ENCODE peak calls at places on chromosomes 13 and 19, in four cellular contexts. B, Y, A and U are unnamed samples.

GRCh38 chr13:97395437-97396136 is 38.4 kb upstream of the RAP2A start:
- DNase-seq in B (peak; percentile 52), Y (peak; percentile 9), A (no peak), U (peak; percentile 50)

GRCh38 chr13:106373989-106374572 is 161.4 kb downstream of the EFNB2 start:
- DNase-seq in B (peak; percentile 80), Y (no peak), A (no peak), U (peak; percentile 77)

GRCh38 chr13:20193142-20193923 is 595 bp upstream of the GJB2 start:
- DNase-seq in B (peak; percentile 12), Y (no peak), A (no peak), U (no peak)

GRCh38 chr13:30020726-30021312 is 170.4 kb upstream of the UBL3 start:
- DNase-seq in B (peak; percentile 23), Y (no peak), A (no peak), U (no peak)

GRCh38 chr19:14434157-14434501 is 1.0 kb downstream of the PKN1 start:
- DNase-seq in B (no peak), Y (no peak), A (no peak), U (no peak)

GRCh38 chr13:46104868-46105267 is at the start of gene CPB2:
- DNase-seq in B (no peak), Y (no peak), A (no peak), U (no peak)

GRCh38 chr19:55454787-55455243 is 6.6 kb downstream of the ISOC2 start:
- DNase-seq in B (no peak), Y (peak; percentile 92), A (no peak), U (peak; percentile 54)

GRCh38 chr13:50124536-50125305 is 109.5 kb downstream of the KCNRG start:
- DNase-seq in B (peak; percentile 55), Y (peak; percentile 88), A (peak; percentile 93), U (peak; percentile 57)

GRCh38 chr19:42216653-42217521 is 590 bp downstream of the DEDD2 start:
- DNase-seq in B (peak; percentile 22), Y (peak; percentile 66), A (no peak), U (peak; percentile 24)

GRCh38 chr13:67763984-67764383 is 533.8 kb upstream of the PCDH9 start:
- DNase-seq in B (no peak), Y (no peak), A (no peak), U (no peak)

GRCh38 chr19:920051-920857 is 3.1 kb downstream of the KISS1R start:
- DNase-seq in B (peak; percentile 17), Y (no peak), A (no peak), U (peak; percentile 30)

GRCh38 chr19:55486971-55487883 is 1.0 kb upstream of the SSC5D start:
- DNase-seq in B (peak; percentile 96), Y (peak; percentile 66), A (peak; percentile 74), U (peak; percentile 93)

GRCh38 chr13:46321494-46322225 is 65.4 kb downstream of the RUBCNL start:
- DNase-seq in B (peak; percentile 82), Y (peak; percentile 26), A (peak; percentile 61), U (peak; percentile 79)

GRCh38 chr13:26538363-26539317 is 18.8 kb upstream of the WASF3 start:
- DNase-seq in B (peak; percentile 11), Y (no peak), A (no peak), U (peak; percentile 27)

GRCh38 chr19:58538257-58539168 is 5.4 kb upstream of the TRIM28 start:
- DNase-seq in B (no peak), Y (no peak), A (no peak), U (peak; percentile 42)

GRCh38 chr13:107680115-107680514 is 535.2 kb downstream of the LIG4 start:
- DNase-seq in B (no peak), Y (no peak), A (no peak), U (no peak)

GRCh38 chr13:110062077-110062776 is 244.7 kb downstream of the COL4A1 start:
- DNase-seq in B (peak; percentile 9), Y (no peak), A (no peak), U (no peak)

GRCh38 chr19:9883231-9883758 is 48.2 kb downstream of the PIN1 start:
- DNase-seq in B (no peak), Y (no peak), A (no peak), U (no peak)

GRCh38 chr13:114162533-114162922 is 16.5 kb upstream of the CFAP97D2 start:
- DNase-seq in B (no peak), Y (no peak), A (no peak), U (no peak)

GRCh38 chr13:111866731-111867245 is 200.2 kb upstream of the SOX1 start:
- DNase-seq in B (no peak), Y (no peak), A (no peak), U (no peak)

GRCh38 chr19:15595069-15595468 is 19.9 kb upstream of the CYP4F8 start:
- DNase-seq in B (no peak), Y (no peak), A (no peak), U (no peak)

GRCh38 chr13:53788286-53788685 is 759.7 kb downstream of the OLFM4 start:
- DNase-seq in B (no peak), Y (no peak), A (no peak), U (no peak)

GRCh38 chr19:38203197-38203596 is 20.8 kb downstream of the DPF1 start:
- DNase-seq in B (no peak), Y (no peak), A (no peak), U (no peak)

GRCh38 chr19:14000691-14001365 is 5.3 kb downstream of the RFX1 start:
- DNase-seq in B (no peak), Y (no peak), A (no peak), U (no peak)

GRCh38 chr13:24606486-24607170 is 73.6 kb upstream of the ATP12A start:
- DNase-seq in B (no peak), Y (no peak), A (no peak), U (no peak)

GRCh38 chr13:109700176-109700575 is 86.2 kb downstream of the IRS2 start:
- DNase-seq in B (peak; percentile 24), Y (no peak), A (peak; percentile 48), U (peak; percentile 90)

GRCh38 chr13:49625392-49626137 is 2.7 kb upstream of the ARL11 start:
- DNase-seq in B (no peak), Y (no peak), A (no peak), U (peak; percentile 25)

GRCh38 chr13:59111711-59112110 is 1052.0 kb downstream of the DIAPH3 start:
- DNase-seq in B (peak; percentile 74), Y (no peak), A (no peak), U (peak; percentile 82)

GRCh38 chr13:51229141-51229540 is 6.9 kb downstream of the FAM124A start:
- DNase-seq in B (no peak), Y (no peak), A (no peak), U (no peak)

GRCh38 chr13:97347255-97347653 is 86.7 kb upstream of the RAP2A start:
- DNase-seq in B (no peak), Y (no peak), A (no peak), U (no peak)

GRCh38 chr19:16379521-16380313 is 55.1 kb downstream of the KLF2 start:
- DNase-seq in B (no peak), Y (no peak), A (no peak), U (no peak)

GRCh38 chr13:41289463-41289881 is 21.6 kb upstream of the NAA16 start:
- DNase-seq in B (no peak), Y (no peak), A (no peak), U (no peak)

GRCh38 chr13:35727881-35728280 is 251.4 kb upstream of the MAB21L1 start:
- DNase-seq in B (no peak), Y (no peak), A (no peak), U (no peak)

GRCh38 chr19:40365613-40366401 is 17.3 kb downstream of the PLD3 start:
- DNase-seq in B (peak; percentile 43), Y (peak; percentile 96), A (peak; percentile 56), U (peak; percentile 77)

GRCh38 chr13:62510906-62511655 is 1095.4 kb upstream of the PCDH20 start:
- DNase-seq in B (no peak), Y (no peak), A (no peak), U (no peak)

DNA sequence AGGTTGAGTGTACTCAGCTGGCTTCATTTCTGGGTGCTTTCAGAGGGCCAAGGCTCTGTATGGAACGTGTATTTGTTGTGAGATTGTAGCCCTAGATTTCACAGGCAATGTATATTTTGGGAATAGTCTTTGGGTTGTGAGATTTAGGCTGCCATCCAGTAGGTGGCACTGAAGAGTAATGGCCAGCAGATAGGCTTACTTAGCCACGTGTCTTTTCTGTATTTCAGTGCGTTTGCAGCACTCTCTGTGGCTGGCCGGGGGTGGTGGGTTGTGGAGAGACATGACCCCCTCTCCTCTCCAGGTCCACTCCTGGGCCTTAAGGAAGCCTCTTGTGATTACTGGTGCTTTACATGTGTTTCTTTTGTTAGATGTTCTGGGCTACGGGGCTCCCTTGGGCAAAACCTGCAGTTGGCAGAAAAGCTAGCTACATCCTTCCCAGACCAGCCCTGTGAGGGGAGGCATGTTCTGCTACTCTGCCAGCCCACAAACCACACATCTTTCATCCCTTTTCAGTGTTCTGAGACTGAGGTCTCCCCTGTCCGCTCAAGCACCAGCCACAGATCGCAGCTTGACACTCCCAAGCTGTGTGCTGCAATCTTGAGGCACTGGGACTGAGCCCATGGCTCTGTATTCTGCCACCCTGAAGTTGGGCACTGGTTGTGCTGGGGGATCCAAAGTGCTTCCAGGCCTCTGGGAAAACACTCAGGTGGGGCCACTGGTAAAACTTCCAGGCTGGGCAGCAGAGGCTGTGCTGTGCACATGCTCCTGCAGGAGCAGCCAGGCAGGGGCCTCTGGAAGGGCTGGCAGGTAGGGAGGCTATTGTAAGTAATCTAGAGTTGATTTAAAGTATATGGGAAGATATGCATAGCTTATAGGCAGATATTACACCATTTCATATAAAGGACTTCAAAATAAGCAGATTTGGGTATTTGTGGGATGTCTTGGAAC is 1096.8 kb upstream of the PCDH20 start:
- DNase-seq in B (no peak), Y (peak; percentile 1), A (no peak), U (peak; percentile 33)
- TF ChIP-seq CTCF in B (no peak), Y (peak; percentile 49), A (peak; percentile 34), U (peak; percentile 62)

DNA sequence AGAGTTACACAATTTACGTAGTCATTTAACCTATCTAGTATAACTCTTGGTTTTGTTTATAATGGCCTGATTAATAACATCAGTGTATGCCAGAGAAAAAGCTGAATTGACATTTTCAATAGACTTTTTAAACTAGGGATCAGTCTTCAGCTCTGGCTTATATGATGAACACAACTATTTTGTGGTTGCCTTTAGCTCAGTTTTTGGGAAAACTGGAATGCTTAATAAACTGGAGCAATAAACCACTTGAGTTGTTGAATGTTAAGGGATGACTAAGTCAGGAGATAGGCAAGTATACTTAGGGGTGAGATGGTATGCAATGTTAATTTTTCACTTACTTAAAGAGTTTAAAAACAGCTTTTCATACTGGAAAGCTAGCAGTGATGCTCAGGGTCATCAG is 2.3 kb downstream of the NDFIP2 start:
- DNase-seq in B (peak; percentile 76), Y (no peak), A (no peak), U (no peak)
- H3K4me3 ChIP-seq in B (peak overlapping the region; percentile 6), Y (no peak overlapping the region), A (no peak overlapping the region), U (no peak overlapping the region)

GRCh38 chr19:21483589-21484170 is 21.7 kb upstream of the ZNF429 start:
- DNase-seq in B (peak; percentile 1), Y (no peak), A (peak; percentile 20), U (peak; percentile 6)
- TF ChIP-seq CTCF in B (peak; percentile 37), Y (no peak), A (peak; percentile 58), U (peak; percentile 25)

DNA sequence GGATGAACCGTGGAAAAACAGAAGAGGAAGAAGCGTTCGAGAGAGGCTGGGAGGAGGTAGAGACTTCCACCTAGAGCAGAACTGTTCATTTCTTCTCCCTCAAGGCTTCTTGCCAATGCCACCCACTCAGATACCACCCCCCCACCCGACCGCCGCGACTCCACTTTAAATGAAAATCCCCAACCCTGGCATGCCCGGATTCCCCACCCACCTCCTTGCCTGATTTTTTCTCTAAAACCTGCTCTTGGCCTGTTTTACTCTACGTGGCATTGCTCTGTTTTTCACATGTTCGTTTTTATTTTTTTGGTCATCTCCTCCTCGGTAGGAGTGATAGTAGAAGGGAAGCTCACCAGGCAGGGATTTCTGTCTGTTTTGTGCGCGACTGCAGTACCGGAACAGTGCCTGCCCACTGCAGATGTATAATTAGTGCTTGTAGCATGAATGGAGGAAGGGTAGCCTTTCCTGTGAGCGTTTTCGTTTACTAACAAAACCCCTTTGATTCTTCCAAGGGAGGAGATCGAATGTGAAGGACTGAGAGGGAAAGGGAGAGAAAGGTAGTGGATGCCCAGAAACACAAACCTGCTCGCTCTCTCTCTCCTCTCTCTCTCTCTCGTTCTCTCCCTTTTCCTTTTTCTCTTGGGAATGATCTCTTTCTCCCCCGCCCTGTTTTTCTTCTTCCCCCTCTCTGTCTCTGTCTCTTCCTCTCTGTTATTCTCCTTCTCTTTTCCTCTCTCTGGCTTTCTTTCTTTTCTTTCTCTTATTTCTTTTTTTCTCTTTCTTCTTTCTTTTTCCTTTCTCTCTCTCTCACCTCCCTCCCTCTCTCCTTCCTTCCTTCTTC is 2.2 kb downstream of the CD70 start:
- DNase-seq in B (no peak), Y (no peak), A (no peak), U (no peak)
- H3K4me3 ChIP-seq in B (no peak overlapping the region), Y (no peak overlapping the region), A (no peak overlapping the region), U (no peak overlapping the region)